ENCODE peak calls at places on chromosomes 12 and 14, in five cellular contexts. Q is transverse colon; B is pancreas; A is naive thymus-derived CD4-positive, alpha-beta T cell; E is MM.1S. W is an unnamed sample.

GRCh38 chr12:89884917-89885316 is 176.3 kb upstream of the ATP2B1 start:
- DNase-seq in Q (no peak), A (no peak), E (no peak), B (no peak), W (no peak)

GRCh38 chr12:88876867-88877266 is 296.6 kb upstream of the KITLG start:
- DNase-seq in A (no peak), E (no peak), B (no peak), Q (no peak), W (no peak)

GRCh38 chr12:132210223-132211055 is 66.2 kb downstream of the NOC4L start:
- DNase-seq in Q (no peak), E (no peak), B (peak), A (no peak), W (peak)

GRCh38 chr14:23543403-23543802 is 8.2 kb downstream of the ZFHX2 start:
- DNase-seq in Q (no peak), A (no peak), E (no peak), B (no peak), W (no peak)

GRCh38 chr14:67941456-67942018 is 122.0 kb downstream of the RAD51B start:
- DNase-seq in B (no peak), Q (no peak), A (no peak), E (no peak), W (no peak)

GRCh38 chr12:22410497-22410896 is 76.0 kb upstream of the ST8SIA1 start:
- DNase-seq in A (no peak), Q (no peak), E (no peak), B (no peak), W (no peak)

GRCh38 chr14:104723651-104724406 is at the start of gene ADSS1:
- DNase-seq in E (peak), Q (peak), B (no peak), A (peak), W (peak)

GRCh38 chr12:67386869-67387570 is 117.9 kb downstream of the CAND1 start:
- DNase-seq in E (no peak), Q (no peak), A (no peak), B (no peak), W (no peak)

GRCh38 chr12:50050410-50051280 is 6.8 kb upstream of the ASIC1 start:
- DNase-seq in Q (peak), A (no peak), E (no peak), B (no peak), W (peak)

GRCh38 chr12:3187846-3188755 is 110.9 kb downstream of the TSPAN9 start:
- DNase-seq in E (no peak), B (no peak), A (no peak), Q (no peak), W (no peak)

GRCh38 chr12:48996794-48997718 is 2.1 kb downstream of the DDN start:
- DNase-seq in A (peak), Q (peak), E (peak), B (peak), W (peak)

GRCh38 chr14:51087024-51087423 is 7.9 kb downstream of the TRIM9 start:
- DNase-seq in Q (peak), E (peak), B (no peak), A (no peak), W (no peak)

GRCh38 chr12:99232324-99232723 is 415.2 kb upstream of the GARIN6 start:
- DNase-seq in Q (no peak), B (no peak), E (no peak), A (no peak), W (no peak)

GRCh38 chr14:97709552-97709951 is 912.4 kb downstream of the VRK1 start:
- DNase-seq in E (no peak), B (no peak), Q (peak), A (peak), W (no peak)

GRCh38 chr12:29564925-29565324 is 67.4 kb upstream of the OVCH1 start:
- DNase-seq in B (no peak), Q (no peak), E (no peak), A (no peak), W (no peak)
- H3K27ac ChIP-seq in B (no peak), Q (no peak), E (no peak), A (no peak), W (peak)

GRCh38 chr12:56333197-56333678 is 562 bp downstream of the PAN2 start:
- DNase-seq in E (no peak), A (no peak), Q (no peak), B (no peak), W (no peak)

GRCh38 chr12:56336361-56337167 is 2.1 kb upstream of the IL23A start:
- DNase-seq in E (peak), Q (peak), B (no peak), A (no peak), W (no peak)

GRCh38 chr12:56333679-56334489 is at the start of gene PAN2:
- DNase-seq in Q (peak), A (peak), E (peak), B (peak), W (peak)

GRCh38 chr12:56332512-56333196 is 1.1 kb downstream of the PAN2 start:
- DNase-seq in E (no peak), Q (no peak), B (no peak), A (no peak), W (no peak)

GRCh38 chr12:56334490-56334793 is 642 bp upstream of the PAN2 start:
- DNase-seq in B (no peak), Q (no peak), A (peak), E (no peak), W (no peak)
- H3K27ac ChIP-seq in B (peak), Q (peak), A (peak), E (peak), W (peak)

GRCh38 chr12:85138833-85139232 is 102.7 kb downstream of the LRRIQ1 start:
- DNase-seq in A (no peak), E (no peak), Q (no peak), B (no peak), W (no peak)
- H3K27ac ChIP-seq in A (no peak), E (no peak), Q (no peak), B (no peak), W (no peak)

GRCh38 chr14:103541944-103542544 is 13.0 kb downstream of the TRMT61A start:
- DNase-seq in Q (no peak), E (no peak), B (no peak), A (no peak), W (peak)
- H3K27ac ChIP-seq in Q (peak), E (no peak), B (no peak), A (no peak), W (peak)

DNA sequence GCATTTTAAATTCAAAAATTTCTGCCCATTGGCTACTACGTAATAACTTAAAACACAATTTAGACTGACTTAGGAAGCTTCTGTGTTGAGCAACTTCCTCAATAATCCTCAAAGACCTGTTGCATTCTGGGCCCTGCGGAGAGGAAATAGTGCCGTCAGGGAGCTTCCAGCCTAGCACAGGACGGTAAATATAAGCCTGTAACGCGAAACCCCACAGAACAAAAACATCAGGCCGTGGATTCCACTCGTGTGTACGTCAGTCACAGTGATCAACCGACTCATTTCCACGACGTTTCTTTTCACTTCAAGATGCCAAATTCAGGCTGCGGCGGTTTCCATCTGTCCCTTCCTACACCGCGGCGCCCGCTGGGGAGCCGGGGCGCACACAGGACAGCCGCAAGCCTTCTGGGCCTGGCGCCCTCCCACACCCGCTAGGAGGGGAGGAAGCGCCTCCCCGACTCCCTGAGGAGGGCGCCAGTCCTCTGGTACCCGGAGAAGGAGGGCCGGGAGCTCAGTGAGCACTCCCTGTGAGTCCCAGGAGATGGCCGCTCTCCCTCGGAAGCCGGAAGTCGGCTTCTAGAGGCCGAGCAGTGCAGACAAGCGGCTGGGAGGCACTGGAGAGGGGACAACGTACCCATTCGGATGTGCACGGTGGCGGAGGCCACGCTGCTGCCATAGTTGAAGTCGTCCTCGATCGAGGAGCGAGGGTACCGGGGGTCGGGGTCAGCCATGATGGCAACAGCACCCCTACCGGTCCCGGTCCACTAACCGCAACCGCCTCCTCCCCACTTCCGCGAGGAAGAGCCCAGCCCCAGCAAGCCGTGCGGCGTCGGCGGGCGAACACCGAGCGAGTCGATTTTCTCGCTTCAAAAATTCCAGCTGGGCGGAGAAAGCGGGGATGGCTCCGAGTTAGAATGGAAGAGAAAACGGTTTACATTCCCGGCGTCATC is at the start of gene TMBIM4:
- DNase-seq in E (peak), B (peak), A (peak), Q (peak), W (peak)
- H3K27ac ChIP-seq in E (peak), B (peak), A (peak), Q (peak), W (peak)

GRCh38 chr12:52870361-52871290 is 21.8 kb upstream of the KRT78 start:
- DNase-seq in A (peak), B (peak), Q (peak), E (peak), W (no peak)
- H3K27ac ChIP-seq in A (no peak), B (no peak), Q (peak), E (no peak), W (peak)

GRCh38 chr12:13100882-13101769 is 2.3 kb downstream of the GSG1 start:
- DNase-seq in A (peak), Q (peak), E (peak), B (peak), W (peak)

GRCh38 chr12:13099910-13100609 is 3.4 kb downstream of the GSG1 start:
- DNase-seq in A (no peak), E (no peak), Q (no peak), B (no peak), W (no peak)

GRCh38 chr12:13100610-13100881 is 2.9 kb downstream of the GSG1 start:
- DNase-seq in E (no peak), B (no peak), A (peak), Q (no peak), W (no peak)

GRCh38 chr12:13097526-13097925 is 5.9 kb downstream of the GSG1 start:
- DNase-seq in B (no peak), E (peak), Q (no peak), A (no peak), W (no peak)

DNA sequence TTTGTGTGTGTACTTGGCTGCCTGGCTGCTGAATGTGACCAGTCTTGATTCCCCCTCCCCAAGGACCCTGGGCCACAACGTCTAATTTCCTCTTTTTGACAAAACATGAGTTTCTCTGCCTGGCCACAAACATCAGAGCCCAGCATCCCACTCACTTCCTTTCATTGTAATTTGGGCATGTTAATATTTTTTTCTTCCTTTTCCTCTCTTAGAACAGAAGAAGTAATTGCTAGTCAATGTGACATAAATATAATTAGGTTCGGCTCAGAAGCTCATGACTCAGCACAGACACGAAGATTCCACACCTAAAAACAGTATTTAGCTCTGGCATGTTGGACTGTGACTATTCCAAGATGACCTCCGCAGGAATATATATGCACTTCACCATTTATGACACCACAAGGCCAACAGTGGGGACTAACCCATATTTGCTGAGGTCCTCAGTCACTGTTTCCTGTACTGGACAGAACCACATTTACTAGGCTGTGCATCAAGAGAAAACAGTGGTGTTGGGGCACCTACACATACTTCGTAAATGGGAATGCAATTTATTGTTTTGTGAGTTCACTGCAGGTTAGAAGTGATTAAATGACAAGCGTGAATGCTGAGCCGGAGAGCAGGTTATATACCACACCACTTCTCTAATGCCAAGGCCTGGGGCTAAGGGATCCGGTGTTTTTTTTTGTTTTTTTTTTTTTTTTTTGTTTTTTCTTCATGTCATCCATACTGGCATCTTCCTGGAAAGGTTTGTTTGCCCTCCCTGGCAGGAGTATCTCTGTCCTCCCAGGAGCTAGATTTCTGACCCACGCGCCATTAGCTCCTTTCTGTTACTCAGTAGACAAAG is 4.2 kb downstream of the GSG1 start:
- DNase-seq in E (no peak), A (no peak), Q (no peak), B (no peak), W (no peak)
- H3K27ac ChIP-seq in E (peak), A (no peak), Q (peak), B (peak), W (peak)